ENCODE peak calls at places on chromosomes 11 and 22, in four cellular contexts. Q is endothelial cell, X is hepatocyte, N is HL-60. C is an unnamed sample.

GRCh38 chr22:45206233-45206632 is 34.5 kb downstream of the KIAA0930 start:
- DNase-seq in N (no peak), X (no peak), Q (no peak), C (no peak)

GRCh38 chr22:19377565-19378361 is 53.8 kb downstream of the HIRA start:
- DNase-seq in X (no peak), N (no peak), Q (no peak), C (peak)

GRCh38 chr11:92843455-92843854 is 126.0 kb upstream of the MTNR1B start:
- DNase-seq in N (no peak), Q (no peak), X (no peak), C (no peak)

GRCh38 chr11:21933095-21933494 is 259.8 kb upstream of the ANO5 start:
- DNase-seq in X (no peak), N (no peak), Q (no peak), C (no peak)

GRCh38 chr11:77800445-77800844 is 20.1 kb downstream of the RSF1 start:
- DNase-seq in N (no peak), Q (no peak), X (no peak), C (no peak)

GRCh38 chr11:16223558-16223957 is 132.8 kb downstream of the SOX6 start:
- DNase-seq in Q (no peak), N (no peak), X (no peak), C (no peak)

GRCh38 chr11:99934008-99934407 is 753.1 kb upstream of the ARHGAP42 start:
- DNase-seq in X (no peak), Q (no peak), N (no peak), C (no peak)

GRCh38 chr22:27405672-27406388 is 395.7 kb downstream of the MN1 start:
- DNase-seq in N (peak), Q (peak), X (peak), C (no peak)

GRCh38 chr11:118634435-118635236 is 27.2 kb downstream of the PHLDB1 start:
- DNase-seq in X (peak), N (peak), Q (peak), C (peak)

GRCh38 chr11:85762226-85762625 is 48.7 kb downstream of the SYTL2 start:
- DNase-seq in N (no peak), Q (no peak), X (no peak), C (no peak)

GRCh38 chr11:95524328-95525036 is 265.1 kb downstream of the FAM76B start:
- DNase-seq in N (no peak), X (no peak), Q (no peak), C (no peak)

GRCh38 chr22:18076060-18076497 is 1.7 kb upstream of the PEX26 start:
- DNase-seq in X (peak), N (peak), Q (peak), C (no peak)

GRCh38 chr11:99370557-99371200 is 349.9 kb downstream of the CNTN5 start:
- DNase-seq in X (peak), Q (no peak), N (no peak), C (no peak)

GRCh38 chr11:63490551-63491239 is at the start of gene PLAAT5:
- DNase-seq in Q (peak), X (peak), N (no peak), C (no peak)

GRCh38 chr11:43315966-43316365 is 4.2 kb downstream of the API5 start:
- DNase-seq in Q (no peak), N (no peak), X (no peak), C (no peak)

GRCh38 chr11:45713573-45713972 is 48.2 kb upstream of the CHST1 start:
- DNase-seq in Q (no peak), N (no peak), X (no peak), C (no peak)

GRCh38 chr22:49027122-49027670 is 800.5 kb downstream of the BRD1 start:
- DNase-seq in N (no peak), X (no peak), Q (no peak), C (no peak)

GRCh38 chr11:123239371-123240150 is 44.5 kb upstream of the CLMP start:
- DNase-seq in N (no peak), X (no peak), Q (no peak), C (no peak)

GRCh38 chr11:77062924-77063323 is 3.8 kb upstream of the CAPN5 start:
- DNase-seq in N (no peak), Q (no peak), X (no peak), C (peak)

GRCh38 chr11:96964661-96965060 is 574.8 kb downstream of the JRKL start:
- DNase-seq in X (no peak), N (peak), Q (no peak), C (no peak)

GRCh38 chr22:29022101-29022817 is 39.4 kb downstream of the C22orf31 start:
- DNase-seq in X (peak), Q (no peak), N (no peak), C (no peak)

GRCh38 chr11:31449040-31449439 is 60.4 kb downstream of the IMMP1L start:
- DNase-seq in Q (no peak), X (no peak), N (no peak), C (no peak)

GRCh38 chr11:6402561-6402981 is 12.3 kb downstream of the SMPD1 start:
- DNase-seq in N (peak), X (no peak), Q (no peak), C (no peak)

GRCh38 chr11:57735655-57736298 is 5.5 kb upstream of the SELENOH start:
- DNase-seq in N (no peak), Q (no peak), X (peak), C (no peak)

GRCh38 chr11:8090756-8091155 is 9.7 kb downstream of the TUB start:
- DNase-seq in X (peak), N (peak), Q (peak), C (no peak)

GRCh38 chr11:8093931-8094575 is 13.0 kb downstream of the TUB start:
- DNase-seq in N (no peak), Q (no peak), X (peak), C (no peak)

GRCh38 chr11:8091671-8092070 is 10.7 kb downstream of the TUB start:
- DNase-seq in X (no peak), N (no peak), Q (no peak), C (no peak)

GRCh38 chr11:8094656-8095055 is 13.6 kb downstream of the TUB start:
- DNase-seq in N (no peak), X (no peak), Q (no peak), C (no peak)

GRCh38 chr11:8092587-8093424 is 11.8 kb downstream of the TUB start:
- DNase-seq in X (peak), N (peak), Q (peak), C (no peak)
- TF ChIP-seq CTCF in X (peak), N (peak), Q (peak), C (peak)

GRCh38 chr22:43956383-43956782 is 1.1 kb downstream of the SAMM50 start:
- DNase-seq in X (no peak), N (no peak), Q (no peak), C (no peak)
- TF ChIP-seq CTCF in X (no peak), N (no peak), Q (no peak), C (no peak)

DNA sequence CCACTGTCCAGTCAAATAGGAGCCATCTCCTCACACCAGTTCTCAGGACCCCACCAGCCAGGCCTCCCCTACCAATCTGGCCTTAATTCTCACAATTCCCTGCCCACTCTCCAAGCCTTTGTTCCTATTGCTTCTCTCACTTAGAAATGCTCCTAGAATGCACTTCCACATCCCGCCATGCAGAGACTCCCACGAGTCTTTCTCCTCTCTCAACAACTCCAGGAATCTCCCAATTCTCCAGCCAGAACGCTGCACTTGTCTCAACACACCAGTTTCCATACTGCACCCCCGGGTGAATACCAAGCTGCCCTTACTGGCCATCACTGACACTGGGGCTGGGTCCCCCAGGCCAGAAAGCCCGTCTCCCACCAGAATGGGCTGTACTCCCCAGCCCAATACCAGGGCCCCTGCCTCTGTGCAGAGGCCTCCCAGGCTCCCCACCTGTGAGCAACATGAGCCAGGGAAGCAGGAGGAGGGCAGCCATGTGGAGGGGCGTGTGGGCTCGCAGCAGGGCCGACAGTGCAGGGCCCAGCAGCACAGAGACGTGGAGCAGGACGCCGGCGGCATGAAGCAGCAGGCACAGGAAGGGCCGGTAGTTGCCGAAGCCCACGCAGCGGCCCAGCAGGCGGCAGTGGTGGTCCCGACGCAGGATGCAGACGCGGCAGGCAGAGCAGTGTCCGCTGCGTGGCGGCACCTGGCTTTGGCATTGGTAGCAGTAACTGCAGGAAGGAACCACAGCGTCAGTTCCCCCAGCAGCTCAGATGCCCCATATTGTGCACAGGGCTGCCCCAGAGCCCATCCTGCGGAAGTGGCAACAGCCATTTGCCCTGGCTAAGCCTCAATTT is 2.4 kb downstream of the ZDHHC24 start:
- DNase-seq in N (peak), X (peak), Q (peak), C (no peak)
- TF ChIP-seq CTCF in N (no peak), X (peak), Q (no peak), C (peak)

DNA sequence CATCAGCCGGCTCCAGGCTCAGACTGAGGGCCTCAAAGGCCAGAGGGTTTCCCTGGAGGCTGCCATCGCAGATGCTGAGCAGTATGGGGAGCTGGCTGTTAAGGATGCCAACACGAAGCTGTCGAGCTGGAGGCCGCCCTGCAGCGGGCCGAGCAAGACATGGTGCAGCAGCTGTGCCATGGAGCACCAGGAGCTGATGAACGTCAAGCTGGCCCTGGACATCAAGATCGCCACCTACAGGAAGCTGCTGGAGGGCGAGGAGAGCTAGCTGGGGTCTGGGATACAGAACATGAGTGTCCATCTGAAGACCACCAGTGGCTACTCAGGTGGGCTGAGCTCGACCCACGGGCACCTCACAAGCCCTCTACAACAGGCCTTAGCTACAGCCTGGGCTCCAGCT is 4.0 kb upstream of the SCUBE2 start:
- DNase-seq in X (no peak), Q (peak), N (no peak), C (no peak)
- TF ChIP-seq CTCF in X (peak), Q (peak), N (peak), C (no peak)

GRCh38 chr11:108131993-108132392 is 10.6 kb downstream of the ACAT1 start:
- DNase-seq in Q (no peak), X (no peak), N (no peak), C (no peak)

GRCh38 chr11:108137212-108137611 is 15.8 kb downstream of the ACAT1 start:
- DNase-seq in Q (no peak), X (no peak), N (no peak), C (no peak)

DNA sequence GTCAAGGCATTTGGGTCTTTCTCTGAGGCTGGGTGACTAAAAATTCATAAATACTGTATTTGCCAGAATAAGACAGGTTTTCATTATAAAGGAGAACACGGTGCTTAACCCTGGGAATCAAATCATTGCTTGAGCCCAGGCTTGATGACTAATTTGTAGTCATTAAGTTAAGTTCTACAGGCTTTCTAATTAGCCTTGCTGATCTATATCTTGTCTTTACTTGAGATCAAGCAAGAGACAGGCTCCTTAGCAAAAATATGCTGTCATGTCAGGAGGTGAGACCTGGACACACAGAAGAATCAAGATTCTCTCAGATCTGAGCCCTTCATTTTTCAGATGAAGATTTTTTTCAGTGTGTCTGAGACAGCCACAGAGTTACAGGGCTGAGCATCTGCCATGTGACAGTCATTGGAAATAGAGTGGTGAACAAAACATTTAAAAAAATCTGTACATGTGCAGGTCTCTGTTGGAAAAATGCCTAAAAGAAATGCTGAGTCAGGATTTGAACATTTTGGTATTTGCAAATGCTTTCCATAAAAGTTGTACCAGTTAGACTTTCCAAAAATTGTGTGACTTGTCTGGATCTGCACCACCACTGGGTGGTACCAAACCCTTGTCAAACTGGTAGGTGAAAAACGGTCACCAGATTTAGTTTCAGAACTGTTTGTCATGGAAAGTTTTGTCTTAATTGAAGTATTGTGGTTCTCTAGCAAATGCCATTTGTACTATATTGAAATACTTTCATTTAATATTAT is 14.7 kb downstream of the ACAT1 start:
- DNase-seq in N (no peak), Q (no peak), X (no peak), C (no peak)
- TF ChIP-seq CTCF in N (no peak), Q (peak), X (peak), C (peak)

GRCh38 chr22:50271011-50271394 is 823 bp upstream of the MAPK11 start:
- DNase-seq in X (no peak), N (no peak), Q (no peak), C (no peak)
- TF ChIP-seq CTCF in X (no peak), N (no peak), Q (no peak), C (no peak)

DNA sequence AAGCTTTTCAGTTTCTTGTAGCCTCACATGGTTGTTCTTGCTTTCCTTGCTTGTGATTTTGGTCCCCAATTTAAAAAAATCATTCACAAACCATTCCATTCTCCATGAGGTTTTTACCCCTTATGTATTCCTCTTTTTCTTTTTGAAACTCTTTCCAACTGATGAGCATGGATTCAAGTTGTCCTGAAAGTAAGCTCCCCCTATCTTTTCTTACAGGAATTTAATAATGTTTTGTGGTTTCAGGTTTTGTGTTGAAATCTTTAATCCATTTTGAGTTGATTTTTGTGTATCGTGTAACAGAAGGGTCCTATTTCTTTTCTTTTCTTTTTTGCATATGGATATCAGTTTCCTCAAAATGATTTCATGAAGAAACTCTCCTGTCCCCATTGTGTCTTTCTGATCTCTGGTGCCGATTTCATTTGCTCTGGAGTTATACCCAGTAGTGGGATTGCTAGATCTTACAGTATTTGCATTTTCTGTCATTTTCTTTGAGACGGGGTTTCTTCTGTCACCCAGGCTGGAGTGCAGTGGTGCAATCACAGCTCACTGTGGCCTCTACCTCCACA is 58.5 kb downstream of the LRRC74B start:
- DNase-seq in N (no peak), X (no peak), Q (no peak), C (no peak)
- TF ChIP-seq CTCF in N (no peak), X (peak), Q (no peak), C (peak)

DNA sequence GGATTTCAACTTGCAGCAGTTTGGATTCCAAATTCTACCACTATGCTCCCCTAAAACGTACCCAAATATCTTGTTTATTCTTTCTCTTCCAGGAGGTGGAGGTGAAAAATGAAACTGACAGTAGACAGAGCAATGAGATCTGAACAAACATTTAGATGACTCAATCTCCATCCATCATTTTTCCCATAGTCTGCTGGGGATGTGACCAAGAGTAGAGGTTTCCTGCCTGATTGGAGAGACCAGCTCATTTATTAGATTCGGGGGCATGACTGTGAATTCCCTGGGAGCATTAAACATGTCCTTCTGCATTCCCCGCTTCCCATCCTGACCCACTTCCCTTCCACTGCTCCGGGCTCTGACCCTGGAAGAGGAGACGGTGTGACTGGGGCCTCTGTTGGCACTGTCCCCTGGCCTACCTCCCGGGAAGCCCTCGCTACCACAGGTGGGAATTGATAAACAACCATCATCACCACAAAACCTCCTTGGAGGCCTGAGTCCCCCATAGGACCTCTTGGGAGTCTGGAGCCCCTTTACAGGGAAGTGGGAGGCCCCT is 20.3 kb downstream of the DKK3 start:
- DNase-seq in N (no peak), Q (no peak), X (no peak), C (no peak)
- TF ChIP-seq CTCF in N (no peak), Q (no peak), X (no peak), C (peak)

DNA sequence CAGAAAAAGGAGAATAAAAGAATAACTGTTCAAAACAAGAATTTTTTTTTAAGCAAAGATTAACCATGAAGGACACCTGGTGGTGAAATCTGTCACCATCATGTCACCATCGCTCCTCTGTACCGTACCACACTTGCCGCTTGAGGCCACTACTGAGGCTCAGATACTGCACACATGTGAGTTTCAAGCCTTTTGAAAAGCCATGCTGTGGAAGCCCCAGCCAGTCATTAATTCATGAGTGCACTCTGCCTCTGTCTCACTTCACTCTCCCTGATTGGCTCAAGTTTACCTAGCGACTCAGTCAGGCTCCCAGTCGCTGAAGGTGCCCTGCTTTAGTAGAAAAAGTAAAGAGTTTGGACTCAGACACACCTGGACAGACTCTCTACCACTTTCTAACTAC is 6.6 kb upstream of the MS4A12 start:
- DNase-seq in Q (peak), N (peak), X (peak), C (no peak)
- TF ChIP-seq CTCF in Q (peak), N (no peak), X (peak), C (peak)

C was measured in type B pancreatic cell.